ENCODE peak calls at places on chromosome 11, in six cellular contexts. One of them, this sample, is unnamed.

GRCh38 chr11:128367573-128367972 is 219.8 kb downstream of the ETS1 start:
- DNase-seq in cardiac muscle cell: no peak
- DNase-seq in A549: no peak
- DNase-seq in activated naive CD4-positive, alpha-beta T cell: no peak
- DNase-seq in AG10803: no peak
- DNase-seq in ovary: no peak
- DNase-seq in this sample: no peak

GRCh38 chr11:117809236-117810055 is 12.4 kb upstream of the DSCAML1 start:
- DNase-seq in cardiac muscle cell: peak
- DNase-seq in A549: peak
- DNase-seq in activated naive CD4-positive, alpha-beta T cell: peak
- DNase-seq in AG10803: peak
- DNase-seq in ovary: peak
- DNase-seq in this sample: peak

GRCh38 chr11:102453286-102453797 is 777 bp upstream of the TMEM123 start:
- DNase-seq in cardiac muscle cell: no peak
- DNase-seq in A549: no peak
- DNase-seq in activated naive CD4-positive, alpha-beta T cell: peak
- DNase-seq in AG10803: no peak
- DNase-seq in ovary: peak
- DNase-seq in this sample: no peak

GRCh38 chr11:86919557-86920210 is 35.5 kb downstream of the FZD4 start:
- DNase-seq in cardiac muscle cell: peak
- DNase-seq in A549: peak
- DNase-seq in activated naive CD4-positive, alpha-beta T cell: no peak
- DNase-seq in AG10803: peak
- DNase-seq in ovary: no peak
- DNase-seq in this sample: no peak

GRCh38 chr11:118258410-118258809 is 5.7 kb downstream of the MPZL2 start:
- DNase-seq in cardiac muscle cell: no peak
- DNase-seq in A549: no peak
- DNase-seq in activated naive CD4-positive, alpha-beta T cell: no peak
- DNase-seq in AG10803: no peak
- DNase-seq in ovary: no peak
- DNase-seq in this sample: no peak

GRCh38 chr11:77993902-77994301 is 566 bp downstream of the INTS4 start:
- DNase-seq in cardiac muscle cell: no peak
- DNase-seq in A549: no peak
- DNase-seq in activated naive CD4-positive, alpha-beta T cell: no peak
- DNase-seq in AG10803: no peak
- DNase-seq in ovary: no peak
- DNase-seq in this sample: no peak

GRCh38 chr11:74460481-74461154 is 6.7 kb downstream of the KCNE3 start:
- DNase-seq in cardiac muscle cell: peak
- DNase-seq in A549: peak
- DNase-seq in activated naive CD4-positive, alpha-beta T cell: no peak
- DNase-seq in AG10803: peak
- DNase-seq in ovary: peak
- DNase-seq in this sample: no peak

GRCh38 chr11:46347637-46348311 is 511 bp downstream of the DGKZ start:
- DNase-seq in cardiac muscle cell: no peak
- DNase-seq in A549: no peak
- DNase-seq in activated naive CD4-positive, alpha-beta T cell: no peak
- DNase-seq in AG10803: no peak
- DNase-seq in ovary: peak
- DNase-seq in this sample: peak

GRCh38 chr11:62786318-62787004 is 741 bp upstream of the TMEM179B start:
- DNase-seq in cardiac muscle cell: peak
- DNase-seq in A549: peak
- DNase-seq in activated naive CD4-positive, alpha-beta T cell: peak
- DNase-seq in AG10803: peak
- DNase-seq in ovary: peak
- DNase-seq in this sample: peak

GRCh38 chr11:19740586-19740985 is 27.9 kb downstream of the NAV2 start:
- DNase-seq in cardiac muscle cell: no peak
- DNase-seq in A549: no peak
- DNase-seq in activated naive CD4-positive, alpha-beta T cell: no peak
- DNase-seq in AG10803: no peak
- DNase-seq in ovary: no peak
- DNase-seq in this sample: no peak

GRCh38 chr11:78476066-78476465 is 58.4 kb upstream of the GAB2 start:
- DNase-seq in cardiac muscle cell: no peak
- DNase-seq in A549: peak
- DNase-seq in activated naive CD4-positive, alpha-beta T cell: no peak
- DNase-seq in AG10803: no peak
- DNase-seq in ovary: no peak
- DNase-seq in this sample: no peak

GRCh38 chr11:120462825-120463224 is 48.7 kb upstream of the GRIK4 start:
- DNase-seq in cardiac muscle cell: no peak
- DNase-seq in A549: no peak
- DNase-seq in activated naive CD4-positive, alpha-beta T cell: no peak
- DNase-seq in AG10803: no peak
- DNase-seq in ovary: no peak
- DNase-seq in this sample: no peak

GRCh38 chr11:102799656-102800339 is 1.8 kb upstream of the MMP1 start:
- DNase-seq in cardiac muscle cell: peak
- DNase-seq in A549: no peak
- DNase-seq in activated naive CD4-positive, alpha-beta T cell: no peak
- DNase-seq in AG10803: peak
- DNase-seq in ovary: no peak
- DNase-seq in this sample: peak

GRCh38 chr11:57971272-57972012 is 52.2 kb upstream of the OR9Q1 start:
- DNase-seq in cardiac muscle cell: no peak
- DNase-seq in A549: no peak
- DNase-seq in activated naive CD4-positive, alpha-beta T cell: no peak
- DNase-seq in AG10803: no peak
- DNase-seq in ovary: no peak
- DNase-seq in this sample: no peak

GRCh38 chr11:7672960-7673723 is at the start of gene CYB5R2:
- DNase-seq in cardiac muscle cell: peak
- DNase-seq in A549: peak
- DNase-seq in activated naive CD4-positive, alpha-beta T cell: no peak
- DNase-seq in AG10803: peak
- DNase-seq in ovary: peak
- DNase-seq in this sample: peak

GRCh38 chr11:108167624-108168023 is 46.3 kb downstream of the ACAT1 start:
- DNase-seq in cardiac muscle cell: no peak
- DNase-seq in A549: no peak
- DNase-seq in activated naive CD4-positive, alpha-beta T cell: no peak
- DNase-seq in AG10803: no peak
- DNase-seq in ovary: no peak
- DNase-seq in this sample: no peak

GRCh38 chr11:95585071-95585751 is 204.4 kb downstream of the FAM76B start:
- DNase-seq in cardiac muscle cell: no peak
- DNase-seq in A549: no peak
- DNase-seq in activated naive CD4-positive, alpha-beta T cell: no peak
- DNase-seq in AG10803: peak
- DNase-seq in ovary: no peak
- DNase-seq in this sample: no peak

GRCh38 chr11:33996498-33997454 is 54.8 kb upstream of the CAPRIN1 start:
- DNase-seq in cardiac muscle cell: peak
- DNase-seq in A549: peak
- DNase-seq in activated naive CD4-positive, alpha-beta T cell: peak
- DNase-seq in AG10803: peak
- DNase-seq in ovary: peak
- DNase-seq in this sample: peak

GRCh38 chr11:65497141-65498041 is 1.5 kb upstream of the MALAT1 start:
- DNase-seq in cardiac muscle cell: peak
- DNase-seq in A549: peak
- DNase-seq in activated naive CD4-positive, alpha-beta T cell: peak
- DNase-seq in AG10803: peak
- DNase-seq in ovary: peak
- DNase-seq in this sample: peak

GRCh38 chr11:8871283-8871775 is 39.7 kb upstream of the AKIP1 start:
- DNase-seq in cardiac muscle cell: peak
- DNase-seq in A549: peak
- DNase-seq in activated naive CD4-positive, alpha-beta T cell: no peak
- DNase-seq in AG10803: peak
- DNase-seq in ovary: peak
- DNase-seq in this sample: peak

GRCh38 chr11:64165842-64166635 is at the start of gene MACROD1:
- DNase-seq in cardiac muscle cell: peak
- DNase-seq in A549: peak
- DNase-seq in activated naive CD4-positive, alpha-beta T cell: peak
- DNase-seq in AG10803: peak
- DNase-seq in ovary: peak
- DNase-seq in this sample: peak

GRCh38 chr11:72585762-72586590 is 88.2 kb downstream of the PDE2A start:
- DNase-seq in cardiac muscle cell: peak
- DNase-seq in A549: peak
- DNase-seq in activated naive CD4-positive, alpha-beta T cell: peak
- DNase-seq in AG10803: peak
- DNase-seq in ovary: peak
- DNase-seq in this sample: peak

GRCh38 chr11:85575388-85575787 is 51.8 kb downstream of the DLG2 start:
- DNase-seq in cardiac muscle cell: no peak
- DNase-seq in A549: no peak
- DNase-seq in activated naive CD4-positive, alpha-beta T cell: no peak
- DNase-seq in AG10803: no peak
- DNase-seq in ovary: no peak
- DNase-seq in this sample: no peak

GRCh38 chr11:132785878-132786277 is 746.4 kb downstream of the OPCML start:
- DNase-seq in cardiac muscle cell: no peak
- DNase-seq in A549: no peak
- DNase-seq in activated naive CD4-positive, alpha-beta T cell: no peak
- DNase-seq in AG10803: no peak
- DNase-seq in ovary: no peak
- DNase-seq in this sample: no peak

GRCh38 chr11:69642549-69642912 is 1.6 kb downstream of the CCND1 start:
- DNase-seq in cardiac muscle cell: no peak
- DNase-seq in A549: no peak
- DNase-seq in activated naive CD4-positive, alpha-beta T cell: peak
- DNase-seq in AG10803: no peak
- DNase-seq in ovary: no peak
- DNase-seq in this sample: no peak

GRCh38 chr11:71519546-71519945 is 7.5 kb upstream of the KRTAP5-7 start:
- DNase-seq in cardiac muscle cell: no peak
- DNase-seq in A549: no peak
- DNase-seq in activated naive CD4-positive, alpha-beta T cell: no peak
- DNase-seq in AG10803: no peak
- DNase-seq in ovary: no peak
- DNase-seq in this sample: no peak

GRCh38 chr11:47950396-47950795 is 30.0 kb upstream of the PTPRJ start:
- DNase-seq in cardiac muscle cell: peak
- DNase-seq in A549: no peak
- DNase-seq in activated naive CD4-positive, alpha-beta T cell: peak
- DNase-seq in AG10803: no peak
- DNase-seq in ovary: no peak
- DNase-seq in this sample: no peak

GRCh38 chr11:117826360-117826635 is 1.8 kb upstream of the FXYD2 start:
- DNase-seq in cardiac muscle cell: no peak
- DNase-seq in A549: no peak
- DNase-seq in activated naive CD4-positive, alpha-beta T cell: no peak
- DNase-seq in AG10803: no peak
- DNase-seq in ovary: no peak
- DNase-seq in this sample: no peak

GRCh38 chr11:45266693-45267451 is 19.3 kb downstream of the SYT13 start:
- DNase-seq in cardiac muscle cell: no peak
- DNase-seq in A549: peak
- DNase-seq in activated naive CD4-positive, alpha-beta T cell: no peak
- DNase-seq in AG10803: no peak
- DNase-seq in ovary: no peak
- DNase-seq in this sample: no peak

GRCh38 chr11:108906826-108907225 is 242.0 kb downstream of the DDX10 start:
- DNase-seq in cardiac muscle cell: no peak
- DNase-seq in A549: no peak
- DNase-seq in activated naive CD4-positive, alpha-beta T cell: no peak
- DNase-seq in AG10803: peak
- DNase-seq in ovary: no peak
- DNase-seq in this sample: no peak

GRCh38 chr11:113385749-113386148 is 1.8 kb upstream of the ANKK1 start:
- DNase-seq in cardiac muscle cell: no peak
- DNase-seq in A549: no peak
- DNase-seq in activated naive CD4-positive, alpha-beta T cell: no peak
- DNase-seq in AG10803: no peak
- DNase-seq in ovary: no peak
- DNase-seq in this sample: no peak

GRCh38 chr11:120400564-120401364 is 64.6 kb downstream of the ARHGEF12 start:
- DNase-seq in cardiac muscle cell: peak
- DNase-seq in A549: peak
- DNase-seq in activated naive CD4-positive, alpha-beta T cell: no peak
- DNase-seq in AG10803: peak
- DNase-seq in ovary: no peak
- DNase-seq in this sample: no peak

GRCh38 chr11:2268911-2269600 is 1.3 kb downstream of the ASCL2 start:
- DNase-seq in cardiac muscle cell: peak
- DNase-seq in A549: no peak
- DNase-seq in activated naive CD4-positive, alpha-beta T cell: peak
- DNase-seq in AG10803: no peak
- DNase-seq in ovary: no peak
- DNase-seq in this sample: peak

GRCh38 chr11:123390146-123390545 is 39.9 kb upstream of the GRAMD1B start:
- DNase-seq in cardiac muscle cell: no peak
- DNase-seq in A549: no peak
- DNase-seq in activated naive CD4-positive, alpha-beta T cell: no peak
- DNase-seq in AG10803: no peak
- DNase-seq in ovary: no peak
- DNase-seq in this sample: no peak

GRCh38 chr11:2327032-2327431 is 25.2 kb downstream of the TSPAN32 start:
- DNase-seq in cardiac muscle cell: no peak
- DNase-seq in A549: no peak
- DNase-seq in activated naive CD4-positive, alpha-beta T cell: no peak
- DNase-seq in AG10803: no peak
- DNase-seq in ovary: no peak
- DNase-seq in this sample: no peak

GRCh38 chr11:48029686-48030279 is 49.4 kb downstream of the PTPRJ start:
- DNase-seq in cardiac muscle cell: no peak
- DNase-seq in A549: no peak
- DNase-seq in activated naive CD4-positive, alpha-beta T cell: no peak
- DNase-seq in AG10803: no peak
- DNase-seq in ovary: no peak
- DNase-seq in this sample: no peak

GRCh38 chr11:110184974-110185597 is 91.9 kb downstream of the ZC3H12C start:
- DNase-seq in cardiac muscle cell: peak
- DNase-seq in A549: no peak
- DNase-seq in activated naive CD4-positive, alpha-beta T cell: no peak
- DNase-seq in AG10803: peak
- DNase-seq in ovary: peak
- DNase-seq in this sample: no peak